ENCODE peak calls at places on chromosomes 6 and 20, in seven cellular contexts. One of them, this sample, is unnamed.

GRCh38 chr6:156652231-156652750 is 124.9 kb upstream of the ARID1B start:
- DNase-seq in HepG2: no peak
- DNase-seq in SK-N-SH: no peak
- DNase-seq in HCT116: no peak
- DNase-seq in GM12878: no peak
- DNase-seq in K562: no peak
- DNase-seq in H1: no peak
- DNase-seq in this sample: no peak

GRCh38 chr20:64103871-64104666 is 3.3 kb downstream of the NPBWR2 start:
- DNase-seq in HepG2: no peak
- DNase-seq in SK-N-SH: no peak
- DNase-seq in HCT116: no peak
- DNase-seq in GM12878: no peak
- DNase-seq in K562: no peak
- DNase-seq in H1: peak
- DNase-seq in this sample: no peak

GRCh38 chr6:9554806-9555205 is 860.1 kb downstream of the TFAP2A start:
- DNase-seq in HepG2: no peak
- DNase-seq in SK-N-SH: no peak
- DNase-seq in HCT116: no peak
- DNase-seq in GM12878: no peak
- DNase-seq in K562: no peak
- DNase-seq in H1: no peak
- DNase-seq in this sample: no peak

GRCh38 chr6:14671261-14671681 is 553.7 kb downstream of the CD83 start:
- DNase-seq in HepG2: no peak
- DNase-seq in SK-N-SH: no peak
- DNase-seq in HCT116: no peak
- DNase-seq in GM12878: no peak
- DNase-seq in K562: no peak
- DNase-seq in H1: no peak
- DNase-seq in this sample: no peak

GRCh38 chr6:80165143-80165542 is 58.7 kb downstream of the BCKDHB start:
- DNase-seq in HepG2: no peak
- DNase-seq in SK-N-SH: no peak
- DNase-seq in HCT116: no peak
- DNase-seq in GM12878: peak
- DNase-seq in K562: no peak
- DNase-seq in H1: no peak
- DNase-seq in this sample: no peak

GRCh38 chr6:45382391-45382790 is 4.7 kb upstream of the SUPT3H start:
- DNase-seq in HepG2: no peak
- DNase-seq in SK-N-SH: no peak
- DNase-seq in HCT116: no peak
- DNase-seq in GM12878: no peak
- DNase-seq in K562: no peak
- DNase-seq in H1: no peak
- DNase-seq in this sample: no peak

GRCh38 chr20:15854871-15855270 is 718.4 kb downstream of the KIF16B start:
- DNase-seq in HepG2: no peak
- DNase-seq in SK-N-SH: no peak
- DNase-seq in HCT116: no peak
- DNase-seq in GM12878: no peak
- DNase-seq in K562: no peak
- DNase-seq in H1: no peak
- DNase-seq in this sample: no peak

GRCh38 chr6:142942238-142942637 is 2.7 kb downstream of the HIVEP2 start:
- DNase-seq in HepG2: no peak
- DNase-seq in SK-N-SH: no peak
- DNase-seq in HCT116: no peak
- DNase-seq in GM12878: no peak
- DNase-seq in K562: no peak
- DNase-seq in H1: no peak
- DNase-seq in this sample: no peak

GRCh38 chr6:140437619-140438345 is 1063.3 kb upstream of the CITED2 start:
- DNase-seq in HepG2: no peak
- DNase-seq in SK-N-SH: no peak
- DNase-seq in HCT116: no peak
- DNase-seq in GM12878: no peak
- DNase-seq in K562: no peak
- DNase-seq in H1: no peak
- DNase-seq in this sample: no peak

GRCh38 chr20:8443464-8444072 is 311.5 kb downstream of the PLCB1 start:
- DNase-seq in HepG2: no peak
- DNase-seq in SK-N-SH: no peak
- DNase-seq in HCT116: no peak
- DNase-seq in GM12878: no peak
- DNase-seq in K562: no peak
- DNase-seq in H1: peak
- DNase-seq in this sample: no peak

GRCh38 chr20:63951398-63952209 is 4.6 kb downstream of the UCKL1 start:
- DNase-seq in HepG2: no peak
- DNase-seq in SK-N-SH: no peak
- DNase-seq in HCT116: no peak
- DNase-seq in GM12878: no peak
- DNase-seq in K562: no peak
- DNase-seq in H1: no peak
- DNase-seq in this sample: no peak

GRCh38 chr6:408599-409102 is 17.1 kb downstream of the IRF4 start:
- DNase-seq in HepG2: peak
- DNase-seq in SK-N-SH: peak
- DNase-seq in HCT116: peak
- DNase-seq in GM12878: no peak
- DNase-seq in K562: peak
- DNase-seq in H1: no peak
- DNase-seq in this sample: peak

GRCh38 chr20:32427996-32428395 is 69.9 kb downstream of the ASXL1 start:
- DNase-seq in HepG2: no peak
- DNase-seq in SK-N-SH: peak
- DNase-seq in HCT116: no peak
- DNase-seq in GM12878: no peak
- DNase-seq in K562: no peak
- DNase-seq in H1: no peak
- DNase-seq in this sample: no peak

GRCh38 chr20:8097307-8097706 is 34.8 kb upstream of the PLCB1 start:
- DNase-seq in HepG2: no peak
- DNase-seq in SK-N-SH: no peak
- DNase-seq in HCT116: no peak
- DNase-seq in GM12878: no peak
- DNase-seq in K562: no peak
- DNase-seq in H1: no peak
- DNase-seq in this sample: no peak

GRCh38 chr6:96156425-96156824 is 140.7 kb downstream of the FUT9 start:
- DNase-seq in HepG2: no peak
- DNase-seq in SK-N-SH: no peak
- DNase-seq in HCT116: no peak
- DNase-seq in GM12878: no peak
- DNase-seq in K562: no peak
- DNase-seq in H1: no peak
- DNase-seq in this sample: peak

GRCh38 chr20:41619360-41620115 is 1.4 kb upstream of the CHD6 start:
- DNase-seq in HepG2: no peak
- DNase-seq in SK-N-SH: peak
- DNase-seq in HCT116: no peak
- DNase-seq in GM12878: no peak
- DNase-seq in K562: no peak
- DNase-seq in H1: no peak
- DNase-seq in this sample: no peak

GRCh38 chr20:64044484-64045247 is 4.8 kb downstream of the SOX18 start:
- DNase-seq in HepG2: no peak
- DNase-seq in SK-N-SH: no peak
- DNase-seq in HCT116: peak
- DNase-seq in GM12878: no peak
- DNase-seq in K562: no peak
- DNase-seq in H1: no peak
- DNase-seq in this sample: peak

GRCh38 chr6:164882236-164882635 is 427.2 kb downstream of the C6orf118 start:
- DNase-seq in HepG2: no peak
- DNase-seq in SK-N-SH: no peak
- DNase-seq in HCT116: no peak
- DNase-seq in GM12878: no peak
- DNase-seq in K562: no peak
- DNase-seq in H1: no peak
- DNase-seq in this sample: no peak

GRCh38 chr6:148005806-148006205 is 336.8 kb upstream of the SASH1 start:
- DNase-seq in HepG2: no peak
- DNase-seq in SK-N-SH: no peak
- DNase-seq in HCT116: no peak
- DNase-seq in GM12878: no peak
- DNase-seq in K562: no peak
- DNase-seq in H1: no peak
- DNase-seq in this sample: no peak

GRCh38 chr6:77462359-77463307 is 658 bp downstream of the HTR1B start:
- DNase-seq in HepG2: no peak
- DNase-seq in SK-N-SH: no peak
- DNase-seq in HCT116: no peak
- DNase-seq in GM12878: no peak
- DNase-seq in K562: no peak
- DNase-seq in H1: peak
- DNase-seq in this sample: no peak

GRCh38 chr6:63272397-63272796 is 47.4 kb downstream of the LGSN start:
- DNase-seq in HepG2: peak
- DNase-seq in SK-N-SH: peak
- DNase-seq in HCT116: peak
- DNase-seq in GM12878: no peak
- DNase-seq in K562: peak
- DNase-seq in H1: no peak
- DNase-seq in this sample: peak

GRCh38 chr20:52105573-52106422 is 85.8 kb downstream of the ZFP64 start:
- DNase-seq in HepG2: no peak
- DNase-seq in SK-N-SH: no peak
- DNase-seq in HCT116: no peak
- DNase-seq in GM12878: no peak
- DNase-seq in K562: no peak
- DNase-seq in H1: peak
- DNase-seq in this sample: no peak

GRCh38 chr20:5714261-5715041 is 35.8 kb upstream of the SHLD1 start:
- DNase-seq in HepG2: peak
- DNase-seq in SK-N-SH: no peak
- DNase-seq in HCT116: no peak
- DNase-seq in GM12878: no peak
- DNase-seq in K562: peak
- DNase-seq in H1: no peak
- DNase-seq in this sample: no peak

GRCh38 chr6:82144852-82145332 is 102.7 kb downstream of the IBTK start:
- DNase-seq in HepG2: peak
- DNase-seq in SK-N-SH: peak
- DNase-seq in HCT116: peak
- DNase-seq in GM12878: no peak
- DNase-seq in K562: no peak
- DNase-seq in H1: no peak
- DNase-seq in this sample: peak

GRCh38 chr6:156390621-156391378 is 386.4 kb upstream of the ARID1B start:
- DNase-seq in HepG2: no peak
- DNase-seq in SK-N-SH: no peak
- DNase-seq in HCT116: no peak
- DNase-seq in GM12878: no peak
- DNase-seq in K562: no peak
- DNase-seq in H1: peak
- DNase-seq in this sample: no peak

GRCh38 chr6:124974770-124975377 is 12.6 kb downstream of the RNF217 start:
- DNase-seq in HepG2: no peak
- DNase-seq in SK-N-SH: no peak
- DNase-seq in HCT116: no peak
- DNase-seq in GM12878: no peak
- DNase-seq in K562: no peak
- DNase-seq in H1: no peak
- DNase-seq in this sample: no peak

GRCh38 chr6:124979294-124979678 is 17.0 kb downstream of the RNF217 start:
- DNase-seq in HepG2: no peak
- DNase-seq in SK-N-SH: no peak
- DNase-seq in HCT116: no peak
- DNase-seq in GM12878: no peak
- DNase-seq in K562: no peak
- DNase-seq in H1: no peak
- DNase-seq in this sample: no peak

GRCh38 chr6:124978451-124979293 is 16.4 kb downstream of the RNF217 start:
- DNase-seq in HepG2: no peak
- DNase-seq in SK-N-SH: no peak
- DNase-seq in HCT116: no peak
- DNase-seq in GM12878: no peak
- DNase-seq in K562: no peak
- DNase-seq in H1: no peak
- DNase-seq in this sample: no peak

GRCh38 chr6:124973780-124974179 is 11.5 kb downstream of the RNF217 start:
- DNase-seq in HepG2: no peak
- DNase-seq in SK-N-SH: no peak
- DNase-seq in HCT116: no peak
- DNase-seq in GM12878: no peak
- DNase-seq in K562: no peak
- DNase-seq in H1: no peak
- DNase-seq in this sample: no peak

GRCh38 chr6:124977067-124977908 is 15.1 kb downstream of the RNF217 start:
- DNase-seq in HepG2: no peak
- DNase-seq in SK-N-SH: no peak
- DNase-seq in HCT116: no peak
- DNase-seq in GM12878: no peak
- DNase-seq in K562: no peak
- DNase-seq in H1: no peak
- DNase-seq in this sample: no peak
- TF ChIP-seq JUND in HepG2: no peak
- TF ChIP-seq JUND in SK-N-SH: no peak
- TF ChIP-seq JUND in HCT116: no peak
- TF ChIP-seq JUND in GM12878: no peak
- TF ChIP-seq JUND in K562: no peak
- TF ChIP-seq JUND in H1: no peak
- TF ChIP-seq JUND in this sample: no peak

GRCh38 chr6:25660512-25660911 is 8.5 kb downstream of the SCGN start:
- DNase-seq in HepG2: peak
- DNase-seq in SK-N-SH: no peak
- DNase-seq in HCT116: peak
- DNase-seq in GM12878: no peak
- DNase-seq in K562: no peak
- DNase-seq in H1: no peak
- DNase-seq in this sample: no peak
- TF ChIP-seq JUND in HepG2: peak
- TF ChIP-seq JUND in SK-N-SH: peak
- TF ChIP-seq JUND in HCT116: peak
- TF ChIP-seq JUND in GM12878: no peak
- TF ChIP-seq JUND in K562: peak
- TF ChIP-seq JUND in H1: no peak
- TF ChIP-seq JUND in this sample: no peak

DNA sequence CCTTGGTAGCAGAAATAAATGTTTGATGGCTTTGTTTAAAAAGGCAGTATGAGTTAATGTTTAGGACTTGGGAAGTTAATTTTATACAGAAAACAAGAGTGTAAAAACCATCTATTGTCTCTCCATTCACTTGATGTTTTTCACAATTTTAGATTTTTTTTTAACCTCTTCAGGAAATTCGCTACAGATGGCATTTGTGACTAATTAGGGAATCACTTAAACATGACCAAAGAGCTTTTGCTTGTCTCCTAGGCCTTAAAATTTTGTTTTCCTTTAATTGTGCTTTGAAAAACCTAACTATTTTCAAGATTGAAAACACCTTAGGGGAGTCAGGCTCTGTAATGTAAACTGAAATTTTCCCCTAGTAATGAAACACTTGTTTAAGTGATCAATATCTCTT is 17.3 kb downstream of the TULP4 start:
- DNase-seq in HepG2: no peak
- DNase-seq in SK-N-SH: no peak
- DNase-seq in HCT116: no peak
- DNase-seq in GM12878: no peak
- DNase-seq in K562: no peak
- DNase-seq in H1: no peak
- DNase-seq in this sample: no peak
- TF ChIP-seq JUND in HepG2: no peak
- TF ChIP-seq JUND in SK-N-SH: no peak
- TF ChIP-seq JUND in HCT116: no peak
- TF ChIP-seq JUND in GM12878: no peak
- TF ChIP-seq JUND in K562: no peak
- TF ChIP-seq JUND in H1: no peak
- TF ChIP-seq JUND in this sample: no peak

GRCh38 chr6:28729501-28730402 is 194.0 kb downstream of the TRIM27 start:
- DNase-seq in HepG2: no peak
- DNase-seq in SK-N-SH: no peak
- DNase-seq in HCT116: no peak
- DNase-seq in GM12878: no peak
- DNase-seq in K562: peak
- DNase-seq in H1: no peak
- DNase-seq in this sample: no peak
- TF ChIP-seq JUND in HepG2: no peak
- TF ChIP-seq JUND in SK-N-SH: no peak
- TF ChIP-seq JUND in HCT116: no peak
- TF ChIP-seq JUND in GM12878: no peak
- TF ChIP-seq JUND in K562: no peak
- TF ChIP-seq JUND in H1: no peak
- TF ChIP-seq JUND in this sample: no peak

This sample was measured in T47D.